ENCODE peak calls at places on chromosomes 12 and 14, in six cellular contexts. I is coronary artery, L is AG09319, F is body of pancreas, S is foreskin keratinocyte, B is foreskin fibroblast. O is an unnamed sample.

GRCh38 chr14:74634964-74635363 is 22.9 kb upstream of the LTBP2 start:
- DNase-seq in S (no peak), I (no peak), L (no peak), F (no peak), B (no peak), O (no peak)

GRCh38 chr12:132397934-132398385 is 68.6 kb upstream of the GALNT9 start:
- DNase-seq in I (no peak), B (no peak), S (no peak), F (peak), L (no peak), O (no peak)

GRCh38 chr12:19482551-19483109 is 43.3 kb downstream of the AEBP2 start:
- DNase-seq in F (no peak), B (no peak), I (no peak), S (no peak), L (no peak), O (no peak)

GRCh38 chr12:65803253-65803652 is 21.0 kb upstream of the HMGA2 start:
- DNase-seq in I (no peak), S (no peak), L (no peak), F (no peak), B (no peak), O (no peak)

GRCh38 chr12:88247241-88247643 is 105.1 kb downstream of the TMTC3 start:
- DNase-seq in S (peak), L (peak), B (peak), F (no peak), I (no peak), O (peak)

GRCh38 chr12:106898001-106898966 is 57.4 kb upstream of the TMEM263 start:
- DNase-seq in I (no peak), B (no peak), S (no peak), F (no peak), L (no peak), O (no peak)

GRCh38 chr14:50714452-50715073 is 46.5 kb upstream of the SAV1 start:
- DNase-seq in I (no peak), F (peak), S (no peak), L (no peak), B (peak), O (no peak)

GRCh38 chr12:93783827-93784226 is 106.7 kb downstream of the CRADD start:
- DNase-seq in B (no peak), L (no peak), I (no peak), F (no peak), S (no peak), O (no peak)

GRCh38 chr14:85867450-85867849 is 337.5 kb downstream of the FLRT2 start:
- DNase-seq in S (no peak), F (no peak), I (no peak), B (no peak), L (no peak), O (no peak)
- TF ChIP-seq CTCF in S (peak), F (no peak), I (no peak), B (no peak), L (no peak), O (peak)

DNA sequence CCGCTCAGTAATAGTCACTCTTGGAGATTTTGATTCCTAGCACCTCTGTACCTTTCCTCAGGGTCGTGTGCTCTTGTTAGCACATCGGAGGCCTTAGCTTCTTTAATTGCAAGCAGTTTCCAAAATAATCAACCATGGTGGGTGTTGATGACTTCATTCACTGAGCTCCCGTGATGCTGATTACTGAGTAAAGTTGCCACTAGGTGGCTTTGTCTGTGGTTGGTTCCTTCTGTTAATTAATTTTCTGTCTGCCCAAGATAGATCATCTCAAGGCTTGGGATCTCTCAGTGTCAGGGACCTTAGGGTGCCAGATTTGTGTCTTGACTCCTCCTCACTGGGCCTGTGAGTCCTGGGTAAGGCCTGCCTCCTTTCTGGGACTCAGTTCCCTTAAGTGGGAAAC is 54.3 kb downstream of the PTPN11 start:
- DNase-seq in B (no peak), F (no peak), I (no peak), S (no peak), L (no peak), O (no peak)
- TF ChIP-seq CTCF in B (peak), F (no peak), I (no peak), S (peak), L (no peak), O (peak)

DNA sequence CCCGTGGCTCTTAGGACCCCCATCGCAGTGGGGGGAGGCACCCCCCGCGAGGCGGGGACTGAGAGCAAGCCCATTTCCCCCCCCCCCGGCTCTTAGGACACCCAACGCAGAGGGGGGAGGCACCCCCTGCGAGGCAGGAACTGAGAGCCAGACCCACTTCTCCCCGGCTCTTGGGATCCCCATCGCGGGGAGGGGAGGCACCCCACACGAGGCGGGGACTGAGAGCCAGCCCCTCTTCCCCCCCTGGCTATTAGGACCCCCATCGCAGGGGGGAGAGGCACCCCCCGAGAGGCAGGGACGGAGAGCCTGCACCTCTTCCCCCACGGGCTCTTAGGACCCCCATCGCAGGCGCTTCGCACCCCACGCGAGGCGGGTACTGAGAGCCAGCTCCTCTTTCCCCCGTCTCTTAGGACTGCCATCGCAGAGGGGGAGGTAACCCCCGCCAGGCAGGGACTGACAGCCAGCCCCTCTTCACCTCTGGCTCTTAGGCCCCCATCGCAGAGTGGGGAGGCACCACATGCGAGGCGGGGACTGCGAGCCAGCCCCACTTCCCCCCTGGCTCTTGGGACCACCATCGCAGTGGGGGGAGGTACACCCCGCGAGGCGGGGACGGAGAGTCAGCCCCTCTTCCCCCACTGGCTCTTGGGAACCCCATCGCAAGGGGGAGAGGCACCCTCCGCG is 46.0 kb downstream of the DDX11 start:
- DNase-seq in S (no peak), L (no peak), F (no peak), B (no peak), I (no peak), O (no peak)
- TF ChIP-seq CTCF in S (no peak), L (no peak), F (no peak), B (no peak), I (no peak), O (no peak)

GRCh38 chr14:99413172-99413571 is 67.5 kb downstream of the SETD3 start:
- DNase-seq in L (no peak), S (no peak), F (no peak), B (no peak), I (no peak), O (no peak)
- TF ChIP-seq CTCF in L (no peak), S (no peak), F (no peak), B (no peak), I (no peak), O (no peak)

GRCh38 chr12:122867701-122868461 is 28.0 kb downstream of the VPS37B start:
- DNase-seq in L (no peak), I (no peak), S (peak), F (peak), B (no peak), O (no peak)
- TF ChIP-seq CTCF in L (no peak), I (no peak), S (peak), F (no peak), B (peak), O (peak)

DNA sequence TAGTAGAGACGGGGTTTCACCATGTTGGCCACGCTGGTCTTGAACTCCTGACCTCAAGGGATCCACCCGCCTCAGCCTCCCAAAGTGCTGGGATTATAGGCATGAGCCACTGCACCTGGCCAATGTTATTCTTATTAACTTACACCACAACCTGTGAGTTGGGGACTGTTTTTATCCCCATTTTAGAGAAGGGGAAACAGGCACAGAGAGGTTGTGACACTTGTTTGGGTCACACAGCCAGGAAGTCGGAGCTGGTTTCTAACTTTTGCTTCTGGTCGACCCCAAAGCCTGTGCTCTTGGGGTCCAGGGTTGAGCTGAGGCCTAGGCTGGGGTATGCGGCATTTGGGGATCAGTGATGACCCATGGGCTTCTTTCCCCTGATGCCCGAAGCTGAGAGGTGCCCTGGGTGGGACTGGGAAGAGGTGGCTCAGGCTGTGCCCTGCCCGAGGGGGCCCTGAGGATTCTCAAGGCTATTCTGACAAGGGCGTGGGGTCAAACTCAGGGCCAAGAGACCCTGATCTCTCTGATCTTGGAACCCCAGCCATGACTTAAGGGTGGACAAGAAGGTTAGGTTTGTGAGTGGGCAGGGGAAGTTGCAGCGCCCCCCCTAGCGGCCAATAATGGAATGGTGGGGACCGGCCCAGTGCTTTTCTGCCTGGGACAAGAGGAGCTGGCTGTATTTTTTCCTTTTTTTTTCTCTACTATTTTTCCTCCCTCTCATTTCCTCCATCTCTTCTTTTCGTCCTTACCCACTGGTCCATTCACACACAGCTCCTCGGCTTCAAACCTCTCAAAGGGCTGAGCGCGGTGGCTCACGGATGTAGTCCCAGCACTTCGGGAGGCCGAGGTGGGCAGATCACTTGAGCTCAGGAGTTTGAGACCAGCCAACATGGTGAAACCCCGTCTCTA is 3.0 kb downstream of the SDSL start:
- DNase-seq in L (no peak), I (no peak), S (no peak), F (peak), B (peak), O (no peak)
- TF ChIP-seq CTCF in L (peak), I (peak), S (peak), F (peak), B (peak), O (peak)

DNA sequence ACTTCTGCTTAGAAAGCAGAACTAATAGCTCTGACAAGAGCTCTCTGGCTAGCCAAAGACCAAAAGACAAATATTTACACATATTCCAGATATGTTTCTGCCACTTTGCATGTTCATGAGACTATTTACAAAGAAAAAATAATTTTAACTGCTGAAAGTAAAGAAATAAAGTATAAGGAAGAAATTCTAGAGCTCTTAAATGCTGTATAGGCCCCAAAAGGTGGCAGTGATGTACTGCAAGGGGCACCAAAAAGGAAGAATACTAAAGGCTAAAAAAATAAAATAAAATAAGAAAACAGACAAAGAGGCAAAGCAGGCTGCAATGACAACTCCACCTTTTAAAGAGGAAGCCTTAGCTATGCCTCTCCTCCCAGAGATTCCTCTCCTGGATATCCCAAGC is 23.0 kb downstream of the KLRK1 start:
- DNase-seq in L (no peak), S (no peak), B (peak), F (no peak), I (no peak), O (no peak)
- TF ChIP-seq CTCF in L (peak), S (peak), B (no peak), F (no peak), I (no peak), O (no peak)

DNA sequence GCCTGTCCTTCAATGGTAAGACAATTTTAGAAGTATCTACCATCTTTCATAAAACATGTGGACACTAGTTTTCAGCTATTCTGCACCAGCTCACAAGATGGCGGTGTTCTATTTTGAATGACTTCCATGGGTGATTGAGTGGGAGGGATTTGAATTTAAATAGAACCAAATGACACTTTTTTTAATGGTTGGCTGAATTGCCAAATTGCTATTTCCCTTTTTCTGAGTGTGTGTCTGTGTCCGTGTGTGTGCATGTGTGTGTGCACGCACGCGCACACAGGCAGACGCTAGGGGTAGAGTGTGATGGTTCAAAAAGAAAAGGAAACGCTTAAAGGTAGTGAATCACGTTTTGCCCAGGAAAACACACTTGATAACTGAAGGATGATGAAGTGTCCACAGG is 362.6 kb downstream of the DAD1 start:
- DNase-seq in F (no peak), I (no peak), L (no peak), S (no peak), B (no peak), O (no peak)
- TF ChIP-seq CTCF in F (no peak), I (no peak), L (no peak), S (peak), B (no peak), O (peak)

DNA sequence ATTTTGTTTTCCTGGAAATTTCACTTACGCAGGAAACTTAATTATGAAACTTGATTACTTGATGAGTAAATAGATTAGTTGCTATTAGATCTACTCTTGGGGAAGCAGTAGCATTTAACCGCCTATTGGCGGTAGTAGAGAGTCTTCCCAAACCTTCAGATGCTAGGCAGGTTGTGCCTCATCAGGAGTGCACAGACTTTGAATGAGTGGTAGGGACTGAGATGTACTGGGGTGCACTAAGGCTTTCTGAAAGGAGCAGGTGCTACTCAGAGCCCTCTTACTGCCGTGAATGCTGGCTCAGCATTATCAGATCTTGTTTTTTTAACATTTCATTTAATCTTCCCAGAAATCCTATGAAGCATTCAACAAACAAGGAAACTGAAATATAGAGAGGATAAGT is 7.7 kb downstream of the GATC start:
- DNase-seq in I (no peak), F (no peak), L (no peak), B (no peak), S (no peak), O (no peak)
- TF ChIP-seq CTCF in I (no peak), F (no peak), L (peak), B (peak), S (peak), O (peak)